ENCODE peak calls at places on chromosomes 5 and 9, in seven cellular contexts. W is body of pancreas, L is Caki2, K is ovary, G is lung microvascular endothelial cell, N is midbrain, I is NCI-H2081. Q is an unnamed sample.
A peak's percentile ranks its signal among the peaks of the same experiment; 100 is the strongest.

GRCh38 chr5:136020383-136021015 is 8.3 kb upstream of the TGFBI start:
- DNase-seq in N (no peak), K (no peak), L (peak; percentile 63), G (peak; percentile 83), I (no peak), W (peak; percentile 58), Q (peak; percentile 96)

GRCh38 chr5:134451618-134452505 is 40.2 kb upstream of the CDKN2AIPNL start:
- DNase-seq in G (peak; percentile 78), N (no peak), W (peak; percentile 72), K (peak; percentile 72), I (no peak), L (peak; percentile 42), Q (peak; percentile 89)

GRCh38 chr9:36489453-36489852 is 83.2 kb upstream of the MELK start:
- DNase-seq in I (no peak), K (no peak), W (no peak), L (no peak), N (no peak), G (no peak), Q (no peak)

GRCh38 chr5:33795532-33795931 is 96.3 kb downstream of the ADAMTS12 start:
- DNase-seq in K (no peak), L (no peak), N (no peak), W (no peak), G (no peak), I (no peak), Q (no peak)

GRCh38 chr9:114906922-114907571 is 23.3 kb downstream of the TNFSF8 start:
- DNase-seq in G (peak; percentile 80), L (peak; percentile 64), I (peak; percentile 69), K (no peak), W (no peak), N (peak; percentile 26), Q (peak; percentile 72)

GRCh38 chr5:164370841-164371240 is 865.4 kb downstream of the MAT2B start:
- DNase-seq in K (no peak), L (no peak), I (no peak), W (no peak), N (no peak), G (no peak), Q (no peak)

GRCh38 chr9:135454737-135455136 is 24.8 kb upstream of the PPP1R26 start:
- DNase-seq in G (no peak), L (no peak), W (no peak), K (no peak), I (no peak), N (no peak), Q (no peak)

GRCh38 chr5:132411382-132411925 is 41.9 kb downstream of the SLC22A5 start:
- DNase-seq in N (peak; percentile 66), L (peak; percentile 51), W (peak; percentile 36), I (no peak), K (no peak), G (peak; percentile 42), Q (no peak)

GRCh38 chr5:177994561-177995190 is 1.4 kb downstream of the PROP1 start:
- DNase-seq in K (no peak), W (no peak), I (no peak), G (no peak), L (no peak), N (no peak), Q (no peak)

GRCh38 chr9:35891649-35892048 is 14.4 kb upstream of the HRCT1 start:
- DNase-seq in W (no peak), L (no peak), I (no peak), N (no peak), G (no peak), K (no peak), Q (peak; percentile 71)

GRCh38 chr5:33343661-33344327 is 97.0 kb upstream of the TARS1 start:
- DNase-seq in I (no peak), G (peak; percentile 33), N (no peak), W (no peak), K (no peak), L (no peak), Q (peak; percentile 89)

GRCh38 chr5:120293796-120294195 is 170.3 kb upstream of the PRR16 start:
- DNase-seq in I (no peak), L (no peak), W (no peak), G (peak; percentile 7), K (no peak), N (no peak), Q (peak; percentile 93)

GRCh38 chr5:44839018-44839681 is 30.4 kb downstream of the MRPS30 start:
- DNase-seq in G (no peak), N (no peak), K (no peak), W (no peak), L (no peak), I (no peak), Q (no peak)

GRCh38 chr9:106953166-106953565 is 90.2 kb downstream of the ZNF462 start:
- DNase-seq in K (peak; percentile 27), W (no peak), N (no peak), L (peak; percentile 70), G (peak; percentile 38), I (no peak), Q (peak; percentile 55)

GRCh38 chr9:91711755-91712591 is 238.1 kb downstream of the ROR2 start:
- DNase-seq in K (no peak), G (no peak), N (peak; percentile 19), W (no peak), I (no peak), L (no peak), Q (peak; percentile 39)

GRCh38 chr5:111572561-111572960 is 60.2 kb upstream of the STARD4 start:
- DNase-seq in N (no peak), I (no peak), W (no peak), L (no peak), G (no peak), K (no peak), Q (no peak)

GRCh38 chr9:14066815-14067214 is 247.1 kb downstream of the NFIB start:
- DNase-seq in N (no peak), K (no peak), I (no peak), G (peak; percentile 27), L (no peak), W (no peak), Q (no peak)

GRCh38 chr9:70484232-70485130 is 70.0 kb upstream of the KLF9 start:
- DNase-seq in G (peak; percentile 88), K (peak; percentile 52), N (peak; percentile 81), W (peak; percentile 53), L (peak; percentile 10), I (peak; percentile 29), Q (peak; percentile 85)

GRCh38 chr5:28808967-28809810 is 1770.8 kb upstream of the CDH9 start:
- DNase-seq in G (no peak), L (no peak), K (peak; percentile 10), W (no peak), N (no peak), I (no peak), Q (no peak)

Q was measured in GM23248.